ENCODE peak calls at places on chromosomes 4 and X, in ten cellular contexts. X is RWPE1; T is PC-3; V is brain microvascular endothelial cell; H is body of pancreas; L is fibroblast of lung; M is CD8-positive, alpha-beta memory T cell; P is dorsolateral prefrontal cortex; F is GM23248; Z is mammary epithelial cell. I is an unnamed sample.

GRCh38 chr4:40283968-40284367 is 51.2 kb upstream of the CHRNA9 start:
- DNase-seq in P (no peak), X (peak), H (no peak), F (peak), Z (peak), T (peak), M (peak), L (no peak), V (no peak), I (no peak)

GRCh38 chrX:110383414-110383813 is 24.8 kb downstream of the RTL9 start:
- DNase-seq in V (peak), X (no peak), H (no peak), T (peak), F (peak), L (peak), Z (peak), M (no peak), P (no peak), I (no peak)

GRCh38 chr4:164748375-164748774 is 5.6 kb upstream of the SMIM31 start:
- DNase-seq in H (no peak), X (peak), M (no peak), V (no peak), L (peak), Z (peak), F (peak), T (peak), P (no peak), I (no peak)

GRCh38 chr4:121147923-121148443 is 16.1 kb downstream of the TNIP3 start:
- DNase-seq in L (no peak), X (no peak), P (no peak), F (peak), H (no peak), M (no peak), T (no peak), V (no peak), Z (no peak), I (no peak)

GRCh38 chrX:108699368-108699767 is 37.0 kb downstream of the IRS4 start:
- DNase-seq in T (peak), F (peak), V (peak), L (peak), H (no peak), Z (peak), X (peak), M (no peak), P (no peak), I (no peak)

GRCh38 chr4:108360857-108361820 is 192.4 kb upstream of the LEF1 start:
- DNase-seq in P (no peak), M (no peak), F (peak), Z (peak), V (peak), X (peak), H (no peak), L (peak), T (peak), I (no peak)

GRCh38 chrX:109199726-109200125 is 282.2 kb downstream of the GUCY2F start:
- DNase-seq in F (peak), Z (peak), H (no peak), M (no peak), P (no peak), T (no peak), V (peak), X (peak), L (peak), I (no peak)

GRCh38 chr4:123315617-123316016 is 81.0 kb upstream of the SPRY1 start:
- DNase-seq in H (no peak), P (no peak), F (no peak), Z (no peak), V (no peak), T (peak), X (no peak), M (no peak), L (no peak), I (no peak)

GRCh38 chrX:34886011-34886410 is 56.6 kb upstream of the FAM47B start:
- DNase-seq in X (no peak), Z (no peak), T (no peak), L (no peak), H (no peak), V (no peak), F (no peak), M (no peak), P (no peak), I (no peak)

GRCh38 chrX:23012162-23012561 is 12.4 kb downstream of the DDX53 start:
- DNase-seq in L (no peak), T (no peak), V (no peak), H (no peak), M (no peak), F (no peak), Z (no peak), P (no peak), X (no peak), I (no peak)

GRCh38 chr4:88106205-88106604 is 52.2 kb downstream of the ABCG2 start:
- DNase-seq in H (no peak), X (no peak), Z (peak), P (no peak), M (no peak), L (peak), V (no peak), F (peak), T (peak), I (no peak)

GRCh38 chr4:161546902-161547301 is 616.9 kb downstream of the FSTL5 start:
- DNase-seq in M (no peak), H (no peak), T (no peak), V (no peak), F (no peak), P (no peak), X (no peak), L (peak), Z (peak), I (no peak)

GRCh38 chrX:39158801-39159657 is 357.8 kb downstream of the MID1IP1 start:
- DNase-seq in V (peak), L (peak), T (peak), F (peak), Z (peak), P (no peak), X (no peak), M (no peak), H (no peak), I (no peak)

GRCh38 chr4:127852661-127853060 is 28.0 kb upstream of the PLK4 start:
- DNase-seq in H (no peak), M (no peak), Z (no peak), L (no peak), T (no peak), V (no peak), P (no peak), F (no peak), X (no peak), I (no peak)

GRCh38 chr4:183721207-183722081 is 62.4 kb downstream of the TRAPPC11 start:
- DNase-seq in T (no peak), M (no peak), V (peak), F (peak), X (no peak), L (peak), Z (no peak), H (peak), P (no peak), I (no peak)

GRCh38 chrX:130330146-130330545 is 9.6 kb upstream of the SLC25A14 start:
- DNase-seq in X (peak), T (peak), L (no peak), Z (peak), M (no peak), F (no peak), H (no peak), V (no peak), P (no peak), I (no peak)

GRCh38 chr4:65241257-65241997 is 428.9 kb downstream of the EPHA5 start:
- DNase-seq in M (no peak), P (no peak), X (no peak), F (no peak), H (no peak), V (no peak), L (no peak), T (no peak), Z (no peak), I (no peak)

GRCh38 chr4:41600243-41600642 is 62.3 kb downstream of the LIMCH1 start:
- DNase-seq in F (peak), L (no peak), X (peak), T (peak), H (no peak), V (no peak), M (no peak), Z (peak), P (no peak), I (no peak)

GRCh38 chr4:33780952-33781655 is 2463.2 kb downstream of the ARAP2 start:
- DNase-seq in M (no peak), F (peak), X (peak), Z (peak), P (no peak), H (no peak), T (peak), L (peak), V (no peak), I (no peak)

GRCh38 chrX:32421266-32421665 is 790.1 kb downstream of the DMD start:
- DNase-seq in V (no peak), L (peak), P (no peak), X (no peak), M (no peak), Z (no peak), F (no peak), H (no peak), T (no peak), I (no peak)

GRCh38 chr4:6620296-6620695 is 20.2 kb upstream of the MRFAP1 start:
- DNase-seq in P (no peak), L (no peak), V (no peak), M (no peak), H (no peak), T (no peak), F (no peak), Z (no peak), X (no peak), I (no peak)

GRCh38 chrX:389021-389441 is 2.3 kb upstream of the PPP2R3B start:
- DNase-seq in X (no peak), P (peak), V (no peak), Z (no peak), T (no peak), F (no peak), L (no peak), H (no peak), M (no peak), I (peak)

GRCh38 chr4:70838400-70838971 is 1.2 kb downstream of the GRSF1 start:
- DNase-seq in V (no peak), H (no peak), P (no peak), F (peak), T (no peak), M (no peak), X (no peak), Z (peak), L (peak), I (no peak)

GRCh38 chrX:124232523-124233201 is 99.8 kb upstream of the TEX13D start:
- DNase-seq in X (no peak), L (no peak), Z (peak), H (no peak), V (no peak), F (no peak), T (peak), M (no peak), P (no peak), I (no peak)

GRCh38 chr4:168636506-168637176 is 139.8 kb downstream of the PALLD start:
- DNase-seq in X (no peak), P (no peak), F (peak), T (peak), H (no peak), V (peak), L (peak), M (no peak), Z (peak), I (no peak)

GRCh38 chrX:51484616-51485015 is 11.8 kb downstream of the NUDT11 start:
- DNase-seq in X (no peak), V (no peak), M (no peak), T (no peak), H (no peak), F (no peak), P (no peak), Z (no peak), L (no peak), I (no peak)

GRCh38 chrX:74434336-74434735 is 13.0 kb downstream of the SLC16A2 start:
- DNase-seq in F (no peak), V (no peak), Z (no peak), P (no peak), T (no peak), M (no peak), H (no peak), X (no peak), L (no peak), I (no peak)

GRCh38 chrX:56802921-56803848 is 74.1 kb downstream of the NBDY start:
- DNase-seq in M (peak), Z (peak), X (no peak), P (peak), V (peak), T (peak), L (peak), F (peak), H (peak), I (peak)

GRCh38 chrX:28278236-28278635 is 297.0 kb upstream of the DCAF8L1 start:
- DNase-seq in L (peak), M (no peak), F (no peak), Z (no peak), P (no peak), H (no peak), X (no peak), V (peak), T (no peak), I (no peak)

GRCh38 chr4:163191999-163192398 is 25.3 kb upstream of the NAF1 start:
- DNase-seq in L (no peak), Z (peak), H (no peak), M (no peak), X (no peak), P (no peak), F (peak), V (peak), T (peak), I (no peak)

GRCh38 chrX:45191820-45192409 is 8.8 kb downstream of the DIPK2B start:
- DNase-seq in H (no peak), F (no peak), V (no peak), P (peak), T (peak), L (no peak), X (no peak), Z (no peak), M (no peak), I (peak)

GRCh38 chrX:109886122-109886761 is 116.7 kb upstream of the TMEM164 start:
- DNase-seq in X (peak), P (peak), M (peak), F (peak), L (peak), T (peak), V (peak), H (peak), Z (peak), I (no peak)

DNA sequence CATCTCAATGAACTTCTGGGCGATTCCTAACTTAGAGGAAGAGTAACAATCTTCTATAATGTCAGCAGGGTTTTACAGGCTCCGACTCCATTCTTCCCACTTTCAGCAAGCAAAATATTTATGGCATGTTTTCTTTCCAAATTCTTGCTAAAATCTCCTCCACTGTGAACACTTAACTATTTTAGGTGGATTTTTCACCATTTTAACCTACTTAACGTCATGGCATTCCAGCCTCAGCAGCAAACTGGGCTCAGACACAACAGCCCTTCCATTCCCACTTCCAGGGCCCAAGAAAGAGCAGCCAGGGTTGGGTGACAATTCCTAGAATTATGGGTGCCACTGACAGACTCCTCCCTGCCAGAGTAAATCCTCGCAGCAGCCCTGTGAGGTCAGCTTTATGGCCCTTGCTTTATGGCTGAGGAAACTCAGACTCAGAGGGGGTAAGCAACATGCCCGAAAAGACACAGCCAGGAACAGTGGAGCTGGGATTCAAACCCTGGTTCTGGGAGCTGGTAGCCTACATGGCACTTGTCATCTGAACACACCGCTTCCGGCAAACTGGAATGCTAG is 112.8 kb upstream of the MAP3K15 start:
- DNase-seq in X (no peak), V (no peak), M (no peak), T (no peak), Z (no peak), L (no peak), P (no peak), H (no peak), F (peak), I (no peak)
- H3K27ac ChIP-seq in X (no peak), V (peak), M (no peak), T (peak), Z (no peak), L (no peak), P (peak), H (no peak), F (peak), I (no peak)

GRCh38 chrX:42602136-42602535 is 175.8 kb downstream of the PPP1R2C start:
- DNase-seq in Z (no peak), H (no peak), L (no peak), P (no peak), F (no peak), T (no peak), X (no peak), V (no peak), M (no peak), I (no peak)

GRCh38 chrX:42602566-42602965 is 175.4 kb downstream of the PPP1R2C start:
- DNase-seq in H (no peak), T (no peak), F (no peak), M (no peak), P (no peak), V (no peak), Z (no peak), L (no peak), X (no peak), I (no peak)

GRCh38 chrX:42603016-42603415 is 174.9 kb downstream of the PPP1R2C start:
- DNase-seq in P (no peak), H (no peak), Z (no peak), V (no peak), L (no peak), T (no peak), M (no peak), X (no peak), F (no peak), I (no peak)

GRCh38 chrX:42597481-42597880 is 180.5 kb downstream of the PPP1R2C start:
- DNase-seq in L (no peak), T (no peak), F (no peak), V (no peak), P (no peak), Z (no peak), X (no peak), M (no peak), H (no peak), I (no peak)
- H3K27ac ChIP-seq in L (no peak), T (no peak), F (no peak), V (no peak), P (no peak), Z (no peak), X (no peak), M (no peak), H (no peak), I (no peak)

GRCh38 chr4:55087930-55088293 is 37.5 kb downstream of the KDR start:
- DNase-seq in P (no peak), Z (no peak), M (no peak), H (no peak), L (no peak), V (no peak), X (no peak), F (no peak), T (no peak), I (no peak)

GRCh38 chr4:55089922-55090321 is 35.5 kb downstream of the KDR start:
- DNase-seq in Z (no peak), M (no peak), F (no peak), X (no peak), H (no peak), L (no peak), P (no peak), V (no peak), T (no peak), I (no peak)

GRCh38 chr4:55086561-55086960 is 38.8 kb downstream of the KDR start:
- DNase-seq in V (no peak), H (no peak), M (no peak), L (no peak), Z (no peak), T (no peak), P (peak), F (no peak), X (no peak), I (peak)

GRCh38 chr4:55083771-55084170 is 41.6 kb downstream of the KDR start:
- DNase-seq in P (no peak), H (no peak), F (no peak), X (no peak), T (no peak), L (no peak), Z (no peak), V (no peak), M (no peak), I (no peak)

DNA sequence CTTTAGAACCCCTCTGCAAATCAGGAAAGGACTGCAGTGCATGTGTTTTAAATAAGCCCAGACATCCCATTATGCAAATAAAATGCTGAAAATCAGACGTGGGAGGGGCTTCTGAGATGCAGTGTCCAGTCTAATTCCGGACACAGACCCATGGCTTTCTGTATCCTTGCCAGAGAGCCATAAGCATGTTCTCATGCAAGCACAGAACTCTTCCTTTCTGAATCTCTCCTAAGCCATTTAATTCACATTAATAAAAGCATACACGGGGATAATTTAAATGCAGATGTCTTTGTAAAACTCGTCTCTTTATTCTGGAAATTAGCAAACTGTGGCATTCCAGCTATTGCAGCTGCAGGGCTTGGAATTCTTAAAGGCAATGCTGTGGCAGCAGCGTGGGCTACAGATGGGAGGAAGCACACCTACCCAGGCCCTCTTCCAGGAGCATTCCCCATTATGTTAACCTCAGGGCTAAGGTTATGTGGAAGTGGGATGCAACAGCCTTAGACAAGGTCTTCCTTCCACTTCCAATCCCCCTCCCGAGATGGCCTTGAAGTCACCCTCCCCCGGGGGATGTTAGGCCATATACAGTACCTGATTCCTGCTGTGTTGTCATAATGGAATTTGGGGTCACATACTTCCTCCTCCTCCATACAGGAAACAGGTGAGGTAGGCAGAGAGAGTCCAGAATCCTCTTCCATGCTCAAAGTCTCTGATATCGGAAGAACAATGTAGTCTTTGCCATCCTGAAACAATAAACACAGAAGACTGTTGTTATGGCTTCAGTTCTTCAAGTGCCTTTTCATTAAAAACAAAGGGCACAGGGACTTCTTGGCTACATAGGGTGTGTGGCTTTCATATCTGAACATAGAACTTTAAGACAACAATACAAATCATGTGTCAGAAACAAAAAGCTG is 38.1 kb downstream of the KDR start:
- DNase-seq in X (no peak), T (no peak), L (peak), V (no peak), M (no peak), Z (no peak), H (no peak), F (peak), P (no peak), I (peak)
- H3K27ac ChIP-seq in X (no peak), T (no peak), L (no peak), V (no peak), M (no peak), Z (no peak), H (no peak), F (no peak), P (peak), I (peak)

GRCh38 chr4:140252144-140252741 is 98.3 kb upstream of the MAML3 start:
- DNase-seq in Z (no peak), L (peak), V (no peak), M (no peak), X (no peak), F (no peak), T (peak), H (peak), P (no peak), I (no peak)

GRCh38 chr4:140252742-140253555 is 99.0 kb upstream of the MAML3 start:
- DNase-seq in X (peak), H (peak), M (peak), P (peak), L (peak), Z (peak), F (peak), T (peak), V (peak), I (peak)

GRCh38 chr4:140251566-140251965 is 97.6 kb upstream of the MAML3 start:
- DNase-seq in V (no peak), M (no peak), Z (peak), T (peak), L (no peak), F (no peak), P (no peak), H (no peak), X (no peak), I (no peak)

GRCh38 chr4:140249351-140249750 is 95.4 kb upstream of the MAML3 start:
- DNase-seq in V (no peak), X (no peak), F (peak), Z (no peak), P (no peak), M (no peak), H (no peak), T (peak), L (peak), I (no peak)

DNA sequence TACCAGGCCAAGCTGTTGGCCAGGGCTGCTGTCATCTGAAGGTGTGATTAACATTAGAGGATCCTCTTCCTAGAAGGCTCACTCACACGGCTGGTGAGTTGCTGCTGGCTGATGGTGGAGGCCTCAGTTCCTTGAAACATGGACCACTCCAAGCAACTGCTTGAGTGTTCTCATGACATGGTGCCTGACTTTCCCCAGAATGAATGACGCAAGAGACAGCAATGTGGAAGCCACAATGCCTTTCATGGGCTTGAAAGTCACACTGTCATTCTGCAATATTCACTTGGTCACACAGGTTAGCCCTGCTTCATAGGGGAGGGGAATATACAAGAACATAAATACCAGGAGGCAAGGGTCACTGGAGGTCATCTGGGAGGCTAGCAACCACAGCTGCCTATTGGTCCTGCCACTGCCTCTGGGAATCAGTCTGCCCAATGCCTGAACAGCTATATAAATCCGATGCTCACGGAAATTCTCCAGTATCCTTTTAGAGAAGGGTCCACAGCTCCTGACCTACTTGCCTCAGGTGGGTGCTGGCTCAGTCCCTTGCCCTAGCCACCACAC is 97.1 kb upstream of the MAML3 start:
- DNase-seq in H (no peak), M (no peak), Z (no peak), V (no peak), T (no peak), P (no peak), X (no peak), L (peak), F (peak), I (no peak)
- H3K27ac ChIP-seq in H (no peak), M (no peak), Z (no peak), V (no peak), T (peak), P (no peak), X (no peak), L (no peak), F (no peak), I (no peak)